ENCODE peak calls at places on chromosome 13, in four cellular contexts. H is fibroblast of villous mesenchyme; M is stimulated activated CD4-positive, alpha-beta T cell treated with anti-CD3 and anti-CD28 coated beads, Interleukin-1b, Interleukin-23, amount 100 ng/mL, for 4 hours; L is left lung. E is an unnamed sample.

GRCh38 chr13:27878274-27878673 is 41.5 kb upstream of the PDX1 start:
- DNase-seq in M (no peak), L (no peak), H (no peak), E (no peak)

GRCh38 chr13:113852536-113853517 is 11.0 kb downstream of the GAS6 start:
- DNase-seq in M (no peak), H (no peak), L (peak; percentile 28), E (no peak)

GRCh38 chr13:73403362-73404150 is 344.8 kb downstream of the KLF5 start:
- DNase-seq in H (no peak), L (no peak), M (no peak), E (no peak)

GRCh38 chr13:34657716-34658115 is 284.4 kb upstream of the NBEA start:
- DNase-seq in H (peak; percentile 42), L (no peak), M (no peak), E (no peak)

GRCh38 chr13:79442221-79442620 is 36.2 kb upstream of the RBM26 start:
- DNase-seq in H (no peak), M (no peak), L (no peak), E (no peak)

GRCh38 chr13:31204592-31204991 is 4.8 kb downstream of the B3GLCT start:
- DNase-seq in L (no peak), H (peak; percentile 48), M (no peak), E (no peak)

GRCh38 chr13:98706446-98707110 is 45.9 kb downstream of the SLC15A1 start:
- DNase-seq in H (no peak), L (no peak), M (no peak), E (no peak)

GRCh38 chr13:108609353-108609752 is 20.1 kb upstream of the MYO16 start:
- DNase-seq in M (no peak), H (peak; percentile 24), L (no peak), E (no peak)

GRCh38 chr13:29137995-29138394 is 317.9 kb downstream of the MTUS2 start:
- DNase-seq in H (no peak), M (no peak), L (no peak), E (no peak)

GRCh38 chr13:52832268-52832667 is 16.2 kb downstream of the PCDH8 start:
- DNase-seq in M (no peak), L (no peak), H (no peak), E (no peak)

E was measured in progenitor cell of endocrine pancreas.